ENCODE peak calls at places on chromosomes 7 and 10, in ten cellular contexts. One of them, this sample, is unnamed.

GRCh38 chr7:50209461-50210161 is 94.9 kb upstream of the IKZF1 start:
- DNase-seq in AG08396: no peak
- DNase-seq in neural crest cell: no peak
- DNase-seq in COR-L47: no peak
- DNase-seq in SW 1271: no peak
- DNase-seq in renal cortical epithelial cell: no peak
- DNase-seq in naive B cell: no peak
- DNase-seq in endothelial cell: no peak
- DNase-seq in activated CD8-positive, alpha-beta memory T cell treated with anti-CD3 and anti-CD28 coated beads, Interleukin-2, amount 50 U/mL, for 4 hours: peak; percentile 45
- DNase-seq in GM10248: no peak
- DNase-seq in this sample: no peak

GRCh38 chr7:7639847-7640220 is 718 bp upstream of the UMAD1 start:
- DNase-seq in AG08396: peak; percentile 4
- DNase-seq in SW 1271: no peak
- DNase-seq in COR-L47: peak; percentile 11
- DNase-seq in neural crest cell: no peak
- DNase-seq in activated CD8-positive, alpha-beta memory T cell treated with anti-CD3 and anti-CD28 coated beads, Interleukin-2, amount 50 U/mL, for 4 hours: peak; percentile 47
- DNase-seq in renal cortical epithelial cell: peak; percentile 43
- DNase-seq in endothelial cell: no peak
- DNase-seq in GM10248: peak; percentile 27
- DNase-seq in naive B cell: peak; percentile 73
- DNase-seq in this sample: no peak

GRCh38 chr7:69598487-69599148 is 343 bp downstream of the AUTS2 start:
- DNase-seq in renal cortical epithelial cell: no peak
- DNase-seq in COR-L47: no peak
- DNase-seq in neural crest cell: no peak
- DNase-seq in naive B cell: no peak
- DNase-seq in AG08396: peak; percentile 57
- DNase-seq in SW 1271: no peak
- DNase-seq in GM10248: peak; percentile 43
- DNase-seq in activated CD8-positive, alpha-beta memory T cell treated with anti-CD3 and anti-CD28 coated beads, Interleukin-2, amount 50 U/mL, for 4 hours: no peak
- DNase-seq in endothelial cell: no peak
- DNase-seq in this sample: no peak

GRCh38 chr10:24479806-24480205 is 243.9 kb downstream of the ARHGAP21 start:
- DNase-seq in GM10248: no peak
- DNase-seq in activated CD8-positive, alpha-beta memory T cell treated with anti-CD3 and anti-CD28 coated beads, Interleukin-2, amount 50 U/mL, for 4 hours: no peak
- DNase-seq in SW 1271: no peak
- DNase-seq in COR-L47: no peak
- DNase-seq in naive B cell: no peak
- DNase-seq in renal cortical epithelial cell: no peak
- DNase-seq in endothelial cell: no peak
- DNase-seq in neural crest cell: no peak
- DNase-seq in AG08396: no peak
- DNase-seq in this sample: no peak

GRCh38 chr10:88232029-88232895 is 350.9 kb downstream of the RNLS start:
- DNase-seq in SW 1271: no peak
- DNase-seq in activated CD8-positive, alpha-beta memory T cell treated with anti-CD3 and anti-CD28 coated beads, Interleukin-2, amount 50 U/mL, for 4 hours: no peak
- DNase-seq in endothelial cell: no peak
- DNase-seq in AG08396: no peak
- DNase-seq in COR-L47: no peak
- DNase-seq in neural crest cell: no peak
- DNase-seq in renal cortical epithelial cell: peak; percentile 66
- DNase-seq in GM10248: no peak
- DNase-seq in naive B cell: no peak
- DNase-seq in this sample: no peak

GRCh38 chr7:140726304-140726703 is 29.8 kb downstream of the NDUFB2 start:
- DNase-seq in neural crest cell: no peak
- DNase-seq in SW 1271: no peak
- DNase-seq in naive B cell: no peak
- DNase-seq in activated CD8-positive, alpha-beta memory T cell treated with anti-CD3 and anti-CD28 coated beads, Interleukin-2, amount 50 U/mL, for 4 hours: no peak
- DNase-seq in AG08396: no peak
- DNase-seq in GM10248: no peak
- DNase-seq in COR-L47: no peak
- DNase-seq in endothelial cell: no peak
- DNase-seq in renal cortical epithelial cell: peak; percentile 55
- DNase-seq in this sample: no peak

GRCh38 chr7:66627151-66627681 is 1.5 kb upstream of the KCTD7 start:
- DNase-seq in AG08396: no peak
- DNase-seq in renal cortical epithelial cell: no peak
- DNase-seq in naive B cell: peak; percentile 32
- DNase-seq in activated CD8-positive, alpha-beta memory T cell treated with anti-CD3 and anti-CD28 coated beads, Interleukin-2, amount 50 U/mL, for 4 hours: no peak
- DNase-seq in COR-L47: no peak
- DNase-seq in endothelial cell: no peak
- DNase-seq in GM10248: no peak
- DNase-seq in neural crest cell: no peak
- DNase-seq in SW 1271: no peak
- DNase-seq in this sample: no peak

GRCh38 chr10:94199565-94199964 is 163.2 kb downstream of the NOC3L start:
- DNase-seq in COR-L47: no peak
- DNase-seq in SW 1271: no peak
- DNase-seq in endothelial cell: no peak
- DNase-seq in activated CD8-positive, alpha-beta memory T cell treated with anti-CD3 and anti-CD28 coated beads, Interleukin-2, amount 50 U/mL, for 4 hours: no peak
- DNase-seq in neural crest cell: no peak
- DNase-seq in renal cortical epithelial cell: peak; percentile 20
- DNase-seq in AG08396: no peak
- DNase-seq in naive B cell: no peak
- DNase-seq in GM10248: no peak
- DNase-seq in this sample: no peak

This sample was measured in Panc1.